ENCODE peak calls at places on chromosomes 5 and 9, in seven cellular contexts. V is neural crest cell; M is central memory CD8-positive, alpha-beta T cell; Y is mesendoderm; Z is MV-4-11; X is amniotic stem cell; J is CD4-positive, alpha-beta T cell. P is an unnamed sample.

GRCh38 chr5:55154893-55155292 is 5.1 kb upstream of the GPX8 start:
- DNase-seq in V (no peak), M (no peak), Y (no peak), Z (no peak), X (peak), J (no peak), P (no peak)

GRCh38 chr9:79233542-79233941 is 338.2 kb upstream of the TLE4 start:
- DNase-seq in V (no peak), M (no peak), Y (peak), Z (peak), X (no peak), J (no peak), P (no peak)

GRCh38 chr5:67268233-67269011 is 71.8 kb upstream of the CD180 start:
- DNase-seq in V (peak), M (no peak), Y (no peak), Z (no peak), X (peak), J (no peak), P (peak)

GRCh38 chr5:143213851-143214363 is 189.6 kb downstream of the NR3C1 start:
- DNase-seq in V (no peak), M (no peak), Y (peak), Z (no peak), X (no peak), J (no peak), P (no peak)

GRCh38 chr9:34610434-34611206 is 1.3 kb downstream of the RPP25L start:
- DNase-seq in V (no peak), M (no peak), Y (no peak), Z (peak), X (no peak), J (no peak), P (no peak)

GRCh38 chr5:103929310-103930003 is 366.9 kb upstream of the NUDT12 start:
- DNase-seq in V (no peak), M (no peak), Y (peak), Z (peak), X (no peak), J (no peak), P (no peak)

GRCh38 chr5:125232779-125233230 is 486.4 kb upstream of the ZNF608 start:
- DNase-seq in V (no peak), M (no peak), Y (no peak), Z (no peak), X (peak), J (no peak), P (no peak)

GRCh38 chr9:18720691-18721090 is 246.7 kb downstream of the ADAMTSL1 start:
- DNase-seq in V (no peak), M (no peak), Y (no peak), Z (no peak), X (no peak), J (no peak), P (no peak)